ENCODE peak calls at places on chromosomes 3 and 15, in four cellular contexts. Q, E, W and G are unnamed samples.

GRCh38 chr3:111572061-111572460 is 23.1 kb downstream of the ZBED2 start:
- DNase-seq in Q (no peak), E (no peak), W (no peak), G (no peak)

GRCh38 chr3:71989165-71989564 is 204.2 kb upstream of the PROK2 start:
- DNase-seq in Q (no peak), E (no peak), W (peak; percentile 10), G (no peak)

GRCh38 chr3:66561374-66561773 is 60.6 kb upstream of the LRIG1 start:
- DNase-seq in Q (no peak), E (no peak), W (no peak), G (no peak)

GRCh38 chr15:47404877-47405276 is 312.4 kb upstream of the SEMA6D start:
- DNase-seq in Q (no peak), E (no peak), W (no peak), G (peak; percentile 16)

GRCh38 chr15:91465696-91466095 is 365.6 kb downstream of the SV2B start:
- DNase-seq in Q (no peak), E (no peak), W (no peak), G (no peak)

GRCh38 chr3:194134231-194134756 is 1.7 kb upstream of the HES1 start:
- DNase-seq in Q (no peak), E (peak; percentile 79), W (no peak), G (no peak)

GRCh38 chr3:194075802-194076460 is 60.0 kb upstream of the HES1 start:
- DNase-seq in Q (no peak), E (no peak), W (peak; percentile 36), G (no peak)

GRCh38 chr15:60442763-60443162 is 36.2 kb downstream of the ICE2 start:
- DNase-seq in Q (no peak), E (no peak), W (no peak), G (no peak)

GRCh38 chr15:68427366-68427765 is 4.6 kb downstream of the ITGA11 start:
- DNase-seq in Q (no peak), E (no peak), W (no peak), G (no peak)

GRCh38 chr3:30476373-30477082 is 129.9 kb upstream of the TGFBR2 start:
- DNase-seq in Q (peak; percentile 28), E (no peak), W (peak; percentile 43), G (no peak)

GRCh38 chr3:123732447-123732846 is 147.6 kb upstream of the HACD2 start:
- DNase-seq in Q (no peak), E (no peak), W (peak; percentile 80), G (no peak)

GRCh38 chr3:126117786-126118185 is 33.9 kb upstream of the SLC41A3 start:
- DNase-seq in Q (no peak), E (no peak), W (no peak), G (no peak)

GRCh38 chr15:82056900-82057825 is 11.3 kb upstream of the MEX3B start:
- DNase-seq in Q (no peak), E (no peak), W (no peak), G (peak; percentile 56)

GRCh38 chr3:99783009-99783573 is 34.6 kb upstream of the CMSS1 start:
- DNase-seq in Q (no peak), E (no peak), W (no peak), G (no peak)

GRCh38 chr3:14151471-14152083 is 26.7 kb downstream of the TMEM43 start:
- DNase-seq in Q (no peak), E (no peak), W (no peak), G (no peak)

GRCh38 chr3:185737020-185737419 is 87.8 kb downstream of the IGF2BP2 start:
- DNase-seq in Q (no peak), E (no peak), W (no peak), G (no peak)

GRCh38 chr3:43214616-43215015 is 71.7 kb upstream of the SNRK start:
- DNase-seq in Q (peak; percentile 23), E (no peak), W (no peak), G (no peak)

GRCh38 chr15:32657198-32657886 is 15.8 kb downstream of the SCG5 start:
- DNase-seq in Q (no peak), E (no peak), W (no peak), G (no peak)

GRCh38 chr3:65854606-65855304 is 184.0 kb downstream of the MAGI1 start:
- DNase-seq in Q (no peak), E (no peak), W (peak; percentile 13), G (peak; percentile 21)

GRCh38 chr3:154616298-154616697 is 186.3 kb upstream of the GPR149 start:
- DNase-seq in Q (no peak), E (no peak), W (no peak), G (peak; percentile 63)

GRCh38 chr3:148075829-148076716 is 621.6 kb upstream of the AGTR1 start:
- DNase-seq in Q (peak; percentile 38), E (peak; percentile 49), W (peak; percentile 6), G (peak; percentile 74)

GRCh38 chr3:49539659-49540560 is 14.4 kb upstream of the BSN start:
- DNase-seq in Q (peak; percentile 76), E (peak; percentile 97), W (peak; percentile 57), G (peak; percentile 96)
- TF ChIP-seq REST in Q (no peak), E (no peak), W (no peak), G (no peak)

GRCh38 chr3:50167069-50167781 is 12.1 kb downstream of the SEMA3F start:
- DNase-seq in Q (no peak), E (no peak), W (no peak), G (no peak)
- H3K4me1 ChIP-seq in Q (peaks cover 34% of the 10 kb centered on the region), E (peaks cover 26% of the 10 kb centered on the region), W (peaks cover 95% of the 10 kb centered on the region), G (peaks cover 32% of the 10 kb centered on the region)

GRCh38 chr15:42578984-42579537 is 3.7 kb downstream of the STARD9 start:
- DNase-seq in Q (no peak), E (no peak), W (no peak), G (no peak)

GRCh38 chr15:42576776-42577175 is 1.4 kb downstream of the STARD9 start:
- DNase-seq in Q (no peak), E (peak; percentile 30), W (no peak), G (no peak)

GRCh38 chr15:42576040-42576594 is 711 bp downstream of the STARD9 start:
- DNase-seq in Q (no peak), E (no peak), W (no peak), G (no peak)

GRCh38 chr15:42577514-42578031 is 2.2 kb downstream of the STARD9 start:
- DNase-seq in Q (no peak), E (no peak), W (no peak), G (no peak)

DNA sequence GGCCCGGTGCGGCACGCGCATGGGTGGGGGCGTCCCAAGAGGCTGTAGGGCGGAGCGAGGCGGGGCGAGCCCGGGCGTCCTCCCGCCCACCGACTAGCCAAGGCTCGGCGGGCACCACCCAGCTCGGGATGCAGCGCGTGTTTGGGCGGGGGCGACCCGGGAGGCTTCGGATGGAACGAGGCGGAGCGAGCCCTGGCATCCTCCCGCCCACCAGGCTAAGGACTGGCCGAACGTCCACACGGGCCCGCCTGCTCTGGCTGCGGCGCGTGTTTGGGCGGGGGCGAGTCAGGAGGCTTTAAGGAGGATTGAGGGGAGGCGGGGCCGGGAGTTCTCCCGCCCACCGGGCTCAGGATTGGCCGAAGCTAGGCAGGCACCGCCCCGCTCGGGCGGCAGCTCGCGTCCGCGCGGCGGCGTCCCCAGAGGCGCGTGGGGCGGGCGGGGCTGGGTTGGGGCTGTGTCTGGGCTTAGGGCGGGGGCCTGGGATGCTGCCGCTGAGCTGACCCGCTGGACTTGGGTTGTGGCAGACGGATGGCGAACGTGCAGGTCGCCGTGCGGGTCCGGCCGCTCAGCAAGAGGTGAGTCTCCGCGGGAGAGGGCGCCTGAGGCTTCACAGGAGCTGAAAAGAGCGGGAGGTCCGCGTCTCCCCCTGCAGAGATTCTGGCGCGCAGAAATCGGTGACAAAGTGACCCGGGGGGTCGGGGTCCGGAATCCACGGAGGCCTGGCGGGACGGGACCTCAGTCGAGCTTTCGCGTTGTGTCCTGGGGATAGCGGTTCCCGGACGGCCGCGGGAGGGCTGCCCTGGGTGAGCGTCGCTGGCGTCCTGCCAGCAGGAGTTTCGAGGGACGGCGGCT is at the start of gene STARD9:
- DNase-seq in Q (peak; percentile 94), E (peak; percentile 98), W (peak; percentile 81), G (peak; percentile 99)
- TF ChIP-seq REST in Q (no peak), E (no peak), W (no peak), G (no peak)

DNA sequence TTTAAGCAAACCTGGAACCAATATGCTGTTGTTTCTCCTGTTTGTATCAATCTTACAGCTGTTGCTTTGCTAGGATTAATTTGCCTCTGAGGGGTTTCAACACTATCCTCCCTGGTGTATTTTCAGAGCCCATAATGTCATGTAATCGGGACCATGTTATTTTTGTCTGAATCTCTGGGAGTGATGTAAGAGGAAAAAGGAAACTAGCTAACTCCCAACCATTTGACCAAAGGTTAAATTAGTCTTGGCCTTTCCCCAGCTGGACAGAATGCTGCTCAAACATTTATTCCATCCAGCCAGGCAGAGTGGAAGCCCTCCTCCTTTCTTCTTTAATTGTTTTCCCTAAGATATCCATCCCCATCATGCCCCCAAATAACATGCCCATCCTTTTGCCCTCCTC is 142.2 kb downstream of the ALDH1A2 start:
- DNase-seq in Q (no peak), E (no peak), W (no peak), G (no peak)
- H3K4me1 ChIP-seq in Q (no peaks in the 10 kb centered on the region), E (peaks cover 6% of the 10 kb centered on the region), W (peaks cover 13% of the 10 kb centered on the region), G (no peaks in the 10 kb centered on the region)

GRCh38 chr15:70197318-70197944 is 99.7 kb upstream of the TLE3 start:
- DNase-seq in Q (no peak), E (no peak), W (no peak), G (no peak)

GRCh38 chr15:70197945-70198361 is 100.2 kb upstream of the TLE3 start:
- DNase-seq in Q (no peak), E (no peak), W (no peak), G (no peak)

GRCh38 chr15:70195808-70196304 is 98.1 kb upstream of the TLE3 start:
- DNase-seq in Q (no peak), E (peak; percentile 58), W (peak; percentile 32), G (no peak)

GRCh38 chr15:70195171-70195807 is 97.6 kb upstream of the TLE3 start:
- DNase-seq in Q (no peak), E (no peak), W (no peak), G (no peak)

GRCh38 chr15:70196314-70197291 is 98.9 kb upstream of the TLE3 start:
- DNase-seq in Q (no peak), E (no peak), W (no peak), G (peak; percentile 91)
- TF ChIP-seq REST in Q (no peak), E (peak; percentile 4), W (no peak), G (no peak)

DNA sequence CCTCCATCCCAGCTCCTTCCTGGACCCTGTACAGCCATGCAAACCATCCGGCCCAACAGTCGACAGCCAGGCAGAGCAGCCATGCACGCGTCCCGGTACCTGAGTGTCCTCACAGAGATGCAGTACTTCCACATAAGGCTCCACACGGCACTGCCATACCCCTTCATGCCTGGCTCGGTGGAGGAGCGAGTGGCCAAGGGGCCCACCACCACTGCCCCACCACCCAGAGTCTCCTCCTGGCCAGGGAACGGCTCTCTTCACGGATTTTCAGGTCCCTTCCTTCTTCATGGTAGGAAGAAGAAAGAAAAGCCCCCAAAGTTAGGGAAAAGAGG is 51.3 kb downstream of the IQSEC1 start:
- DNase-seq in Q (no peak), E (no peak), W (no peak), G (no peak)
- H3K4me1 ChIP-seq in Q (peaks cover 31% of the 10 kb centered on the region), E (peaks cover 76% of the 10 kb centered on the region), W (peaks cover 35% of the 10 kb centered on the region), G (peaks cover 17% of the 10 kb centered on the region)